ENCODE peak calls at places on chromosomes 13 and 19, in ten cellular contexts. C, S, M, E, Q, Z, V, P, F and G are unnamed samples.

GRCh38 chr13:32246468-32246867 is 68.7 kb downstream of the ZAR1L start:
- DNase-seq in C (no peak), S (peak), M (peak), E (peak), Q (peak), Z (peak), V (peak), P (peak), F (peak), G (peak)

GRCh38 chr13:20270163-20270865 is 38.2 kb upstream of the GJB6 start:
- DNase-seq in C (no peak), S (peak), M (peak), E (no peak), Q (no peak), Z (no peak), V (no peak), P (no peak), F (no peak), G (no peak)

GRCh38 chr19:51478381-51479285 is at the start of gene CEACAM18:
- DNase-seq in C (no peak), S (no peak), M (no peak), E (no peak), Q (no peak), Z (no peak), V (no peak), P (no peak), F (no peak), G (no peak)

GRCh38 chr19:12952488-12953455 is 4.3 kb downstream of the GADD45GIP1 start:
- DNase-seq in C (no peak), S (no peak), M (no peak), E (peak), Q (no peak), Z (no peak), V (no peak), P (peak), F (no peak), G (peak)

GRCh38 chr19:1675633-1676350 is 23.4 kb upstream of the TCF3 start:
- DNase-seq in C (no peak), S (no peak), M (no peak), E (no peak), Q (no peak), Z (no peak), V (no peak), P (no peak), F (no peak), G (no peak)

GRCh38 chr13:85798999-85799646 is at the start of gene SLITRK6:
- DNase-seq in C (no peak), S (peak), M (peak), E (peak), Q (no peak), Z (no peak), V (no peak), P (no peak), F (no peak), G (no peak)

GRCh38 chr19:54096642-54097106 is 3.9 kb downstream of the OSCAR start:
- DNase-seq in C (no peak), S (peak), M (peak), E (no peak), Q (no peak), Z (peak), V (no peak), P (peak), F (no peak), G (no peak)

GRCh38 chr19:19540707-19541515 is 2.8 kb downstream of the CILP2 start:
- DNase-seq in C (peak), S (peak), M (peak), E (no peak), Q (peak), Z (peak), V (peak), P (peak), F (peak), G (peak)

GRCh38 chr13:103282571-103283450 is 216.6 kb upstream of the SLC10A2 start:
- DNase-seq in C (no peak), S (peak), M (no peak), E (no peak), Q (no peak), Z (no peak), V (no peak), P (no peak), F (no peak), G (no peak)

GRCh38 chr13:110387451-110388140 is 80.5 kb downstream of the COL4A2 start:
- DNase-seq in C (no peak), S (no peak), M (peak), E (no peak), Q (peak), Z (no peak), V (peak), P (peak), F (peak), G (peak)

GRCh38 chr13:93689333-93689732 is 462.7 kb downstream of the GPC6 start:
- DNase-seq in C (no peak), S (no peak), M (no peak), E (no peak), Q (no peak), Z (no peak), V (no peak), P (no peak), F (no peak), G (no peak)

GRCh38 chr13:49466240-49466914 is 22.3 kb downstream of the SETDB2 start:
- DNase-seq in C (no peak), S (peak), M (peak), E (no peak), Q (no peak), Z (no peak), V (no peak), P (no peak), F (no peak), G (no peak)

GRCh38 chr19:45152504-45153338 is 8.1 kb downstream of the NKPD1 start:
- DNase-seq in C (peak), S (no peak), M (peak), E (no peak), Q (peak), Z (no peak), V (peak), P (peak), F (peak), G (peak)

GRCh38 chr13:40077396-40078027 is 422.1 kb downstream of the COG6 start:
- DNase-seq in C (no peak), S (peak), M (no peak), E (no peak), Q (no peak), Z (no peak), V (no peak), P (no peak), F (no peak), G (no peak)

GRCh38 chr13:94327318-94327717 is 152.2 kb downstream of the DCT start:
- DNase-seq in C (no peak), S (peak), M (no peak), E (no peak), Q (peak), Z (peak), V (no peak), P (no peak), F (peak), G (no peak)

GRCh38 chr19:48873476-48874308 is 1.5 kb downstream of the PPP1R15A start:
- DNase-seq in C (no peak), S (no peak), M (peak), E (no peak), Q (peak), Z (no peak), V (no peak), P (no peak), F (peak), G (no peak)

GRCh38 chr13:113630804-113631203 is 27.2 kb downstream of the ATP4B start:
- DNase-seq in C (no peak), S (no peak), M (no peak), E (peak), Q (no peak), Z (no peak), V (no peak), P (peak), F (no peak), G (peak)

GRCh38 chr19:38650911-38651584 is 3.6 kb downstream of the ACTN4 start:
- DNase-seq in C (no peak), S (peak), M (no peak), E (no peak), Q (no peak), Z (no peak), V (no peak), P (peak), F (no peak), G (no peak)

GRCh38 chr13:59996461-59996860 is 167.3 kb downstream of the DIAPH3 start:
- DNase-seq in C (no peak), S (no peak), M (no peak), E (no peak), Q (no peak), Z (no peak), V (no peak), P (no peak), F (no peak), G (no peak)

GRCh38 chr13:64912141-64912540 is 2318.0 kb downstream of the PCDH9 start:
- DNase-seq in C (no peak), S (peak), M (no peak), E (no peak), Q (no peak), Z (no peak), V (no peak), P (no peak), F (no peak), G (no peak)

GRCh38 chr13:72217142-72217541 is 350.1 kb upstream of the DACH1 start:
- DNase-seq in C (no peak), S (no peak), M (no peak), E (no peak), Q (no peak), Z (no peak), V (no peak), P (no peak), F (no peak), G (no peak)

GRCh38 chr13:36753176-36753575 is 65.8 kb upstream of the RFXAP start:
- DNase-seq in C (no peak), S (no peak), M (no peak), E (no peak), Q (no peak), Z (no peak), V (no peak), P (no peak), F (no peak), G (no peak)

GRCh38 chr19:15441317-15441716 is 8.4 kb downstream of the WIZ start:
- DNase-seq in C (no peak), S (no peak), M (no peak), E (no peak), Q (no peak), Z (no peak), V (no peak), P (no peak), F (no peak), G (no peak)

GRCh38 chr13:44867825-44868224 is 121.4 kb downstream of the NUFIP1 start:
- DNase-seq in C (no peak), S (peak), M (no peak), E (no peak), Q (no peak), Z (no peak), V (no peak), P (no peak), F (no peak), G (no peak)

GRCh38 chr13:20394506-20394905 is 131.2 kb downstream of the CRYL1 start:
- DNase-seq in C (no peak), S (no peak), M (peak), E (no peak), Q (no peak), Z (no peak), V (no peak), P (no peak), F (no peak), G (no peak)

GRCh38 chr13:41061914-41062837 is 867 bp downstream of the WBP4 start:
- DNase-seq in C (no peak), S (peak), M (peak), E (no peak), Q (no peak), Z (no peak), V (no peak), P (no peak), F (no peak), G (no peak)

GRCh38 chr19:49506575-49507105 is 5.8 kb upstream of the FCGRT start:
- DNase-seq in C (peak), S (peak), M (peak), E (peak), Q (peak), Z (peak), V (peak), P (no peak), F (peak), G (peak)

GRCh38 chr19:16330368-16330801 is 5.8 kb downstream of the KLF2 start:
- DNase-seq in C (peak), S (peak), M (peak), E (no peak), Q (peak), Z (peak), V (peak), P (peak), F (peak), G (peak)

GRCh38 chr19:1290699-1291651 is 5.3 kb downstream of the EFNA2 start:
- DNase-seq in C (no peak), S (no peak), M (peak), E (no peak), Q (no peak), Z (no peak), V (no peak), P (no peak), F (no peak), G (no peak)

GRCh38 chr13:102289606-102290005 is 112.2 kb downstream of the FGF14 start:
- DNase-seq in C (no peak), S (peak), M (no peak), E (no peak), Q (no peak), Z (no peak), V (no peak), P (no peak), F (no peak), G (no peak)

GRCh38 chr19:35287713-35288112 is 4.2 kb upstream of the MAG start:
- DNase-seq in C (no peak), S (no peak), M (no peak), E (no peak), Q (no peak), Z (no peak), V (no peak), P (no peak), F (no peak), G (no peak)

GRCh38 chr19:50660083-50660366 is 10.8 kb downstream of the C19orf81 start:
- DNase-seq in C (no peak), S (no peak), M (no peak), E (no peak), Q (no peak), Z (no peak), V (no peak), P (no peak), F (no peak), G (no peak)

GRCh38 chr19:42081584-42082258 is 5.8 kb downstream of the ZNF574 start:
- DNase-seq in C (no peak), S (peak), M (peak), E (no peak), Q (peak), Z (peak), V (no peak), P (no peak), F (peak), G (no peak)

GRCh38 chr13:99436013-99436412 is 65.3 kb upstream of the TM9SF2 start:
- DNase-seq in C (no peak), S (peak), M (no peak), E (no peak), Q (peak), Z (no peak), V (no peak), P (no peak), F (no peak), G (no peak)

GRCh38 chr19:8257052-8257443 is 47.9 kb downstream of the CERS4 start:
- DNase-seq in C (no peak), S (no peak), M (no peak), E (no peak), Q (no peak), Z (no peak), V (no peak), P (peak), F (no peak), G (no peak)

GRCh38 chr13:100244431-100244830 is 155.5 kb downstream of the PCCA start:
- DNase-seq in C (no peak), S (no peak), M (no peak), E (no peak), Q (no peak), Z (no peak), V (no peak), P (no peak), F (no peak), G (no peak)

GRCh38 chr13:82330499-82330898 is 1551.8 kb downstream of the SLITRK1 start:
- DNase-seq in C (no peak), S (peak), M (peak), E (no peak), Q (no peak), Z (peak), V (no peak), P (no peak), F (no peak), G (no peak)